ENCODE peak calls at places on chromosome 16, in five cellular contexts. W is psoas muscle, S is left lung, F is IMR-90, Y is stomach. N is an unnamed sample.

GRCh38 chr16:46817961-46818360 is 13.0 kb downstream of the C16orf87 start:
- DNase-seq in Y (no peak), S (no peak), W (no peak), F (peak), N (no peak)

GRCh38 chr16:23072769-23073549 is 76.3 kb downstream of the USP31 start:
- DNase-seq in F (peak), Y (no peak), W (no peak), S (no peak), N (no peak)

GRCh38 chr16:22317001-22317530 is 19.9 kb downstream of the POLR3E start:
- DNase-seq in F (no peak), W (no peak), Y (no peak), S (no peak), N (no peak)

GRCh38 chr16:89359296-89360147 is 130.8 kb downstream of the ANKRD11 start:
- DNase-seq in Y (no peak), W (peak), F (no peak), S (no peak), N (no peak)

GRCh38 chr16:54165174-54165911 is 121.2 kb downstream of the IRX3 start:
- DNase-seq in S (no peak), W (no peak), F (no peak), Y (no peak), N (no peak)

GRCh38 chr16:853306-853705 is 52.8 kb upstream of the GNG13 start:
- DNase-seq in S (peak), Y (no peak), F (no peak), W (no peak), N (no peak)

GRCh38 chr16:81693047-81693446 is 86.0 kb upstream of the PLCG2 start:
- DNase-seq in W (no peak), S (peak), Y (no peak), F (peak), N (no peak)

GRCh38 chr16:68369697-68370096 is 58.9 kb downstream of the PRMT7 start:
- DNase-seq in F (no peak), W (no peak), S (peak), Y (no peak), N (no peak)

GRCh38 chr16:29192329-29193247 is 207.7 kb downstream of the LAT start:
- DNase-seq in Y (no peak), W (no peak), S (no peak), F (no peak), N (no peak)

GRCh38 chr16:23803591-23804123 is 32.1 kb upstream of the PRKCB start:
- DNase-seq in F (peak), Y (peak), S (peak), W (peak), N (peak)

GRCh38 chr16:79598341-79599181 is 2.0 kb downstream of the MAF start:
- DNase-seq in F (no peak), W (peak), Y (peak), S (peak), N (peak)

GRCh38 chr16:18933501-18933900 is 7.3 kb upstream of the SMG1 start:
- DNase-seq in S (no peak), F (no peak), Y (no peak), W (no peak), N (no peak)

GRCh38 chr16:73385701-73386100 is 337.8 kb upstream of the ZFHX3 start:
- DNase-seq in S (no peak), Y (no peak), W (no peak), F (no peak), N (no peak)
- TF ChIP-seq CTCF in S (no peak), Y (no peak), W (no peak), F (no peak), N (no peak)

DNA sequence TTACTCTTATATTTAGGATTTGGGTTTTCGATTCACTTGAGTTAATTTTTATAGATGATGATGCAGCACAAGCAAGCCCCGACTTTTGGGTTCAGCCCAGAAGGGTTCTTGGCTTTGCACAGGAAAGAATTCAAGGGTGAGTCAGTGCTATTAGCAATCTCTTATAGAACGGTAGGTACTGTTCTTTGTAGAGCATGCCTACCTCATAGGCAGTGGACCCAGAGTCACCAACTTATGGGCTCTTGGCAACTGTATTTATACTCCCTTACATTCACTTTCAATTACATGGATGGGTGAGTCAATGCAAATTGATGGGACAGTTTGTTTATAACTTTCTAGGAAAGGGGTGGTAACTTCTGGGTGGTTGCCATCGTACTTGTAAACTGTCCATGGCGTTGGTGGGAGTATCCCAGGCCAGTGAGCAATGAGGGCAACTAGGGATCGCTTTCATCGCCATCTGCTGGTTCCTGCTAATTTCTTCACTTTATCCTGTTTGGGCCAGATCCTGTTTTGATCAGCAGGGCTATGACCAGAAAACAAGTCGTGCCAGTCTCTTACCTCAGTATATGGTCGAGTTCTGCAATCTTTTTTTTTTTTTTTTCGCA is 362.6 kb downstream of the CNTNAP4 start:
- DNase-seq in W (no peak), S (no peak), Y (no peak), F (peak), N (no peak)
- TF ChIP-seq CTCF in W (no peak), S (no peak), Y (no peak), F (no peak), N (no peak)

GRCh38 chr16:5490499-5490898 is 392.9 kb upstream of the EEF2KMT start:
- DNase-seq in S (no peak), W (no peak), F (no peak), Y (no peak), N (no peak)
- TF ChIP-seq CTCF in S (peak), W (peak), F (no peak), Y (no peak), N (peak)

GRCh38 chr16:88194397-88195020 is 188.2 kb upstream of the ZNF469 start:
- DNase-seq in W (peak), Y (no peak), S (no peak), F (peak), N (no peak)
- TF ChIP-seq CTCF in W (no peak), Y (no peak), S (no peak), F (no peak), N (no peak)

DNA sequence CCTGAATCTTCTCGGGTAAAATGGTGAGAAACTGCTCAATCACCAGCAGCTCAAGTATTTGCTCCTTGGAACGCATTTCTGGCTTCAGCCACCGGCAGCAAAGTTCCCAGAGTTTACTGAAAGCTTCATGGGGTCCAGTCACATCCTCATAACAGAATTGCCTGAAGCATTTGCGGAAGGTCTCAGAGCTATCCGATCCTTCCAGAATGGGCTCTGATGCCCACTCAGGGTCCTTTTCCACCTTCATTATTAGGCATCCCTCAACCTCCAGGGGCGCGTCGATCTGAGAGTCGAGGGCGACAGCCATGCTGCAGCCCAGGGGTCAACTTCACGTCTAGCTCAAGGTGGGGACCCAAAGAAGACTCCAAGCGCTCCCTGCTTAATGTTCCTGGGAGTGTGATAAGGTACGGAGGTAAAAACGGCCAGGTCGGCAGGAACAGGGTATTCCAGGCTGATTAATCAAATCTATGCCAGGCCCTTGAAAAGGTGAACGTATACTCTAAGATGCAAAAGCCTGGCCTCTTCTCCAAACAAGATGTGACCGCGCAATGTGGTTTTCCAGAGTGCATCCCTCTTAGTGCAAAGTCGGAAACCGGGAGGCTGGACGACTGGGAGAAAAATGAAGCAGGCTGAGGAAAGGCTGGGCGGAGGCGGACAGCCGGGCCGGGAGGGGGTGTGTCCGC is 683 bp downstream of the ZKSCAN2 start:
- DNase-seq in W (no peak), Y (no peak), S (no peak), F (peak), N (no peak)
- TF ChIP-seq CTCF in W (no peak), Y (no peak), S (no peak), F (no peak), N (no peak)

DNA sequence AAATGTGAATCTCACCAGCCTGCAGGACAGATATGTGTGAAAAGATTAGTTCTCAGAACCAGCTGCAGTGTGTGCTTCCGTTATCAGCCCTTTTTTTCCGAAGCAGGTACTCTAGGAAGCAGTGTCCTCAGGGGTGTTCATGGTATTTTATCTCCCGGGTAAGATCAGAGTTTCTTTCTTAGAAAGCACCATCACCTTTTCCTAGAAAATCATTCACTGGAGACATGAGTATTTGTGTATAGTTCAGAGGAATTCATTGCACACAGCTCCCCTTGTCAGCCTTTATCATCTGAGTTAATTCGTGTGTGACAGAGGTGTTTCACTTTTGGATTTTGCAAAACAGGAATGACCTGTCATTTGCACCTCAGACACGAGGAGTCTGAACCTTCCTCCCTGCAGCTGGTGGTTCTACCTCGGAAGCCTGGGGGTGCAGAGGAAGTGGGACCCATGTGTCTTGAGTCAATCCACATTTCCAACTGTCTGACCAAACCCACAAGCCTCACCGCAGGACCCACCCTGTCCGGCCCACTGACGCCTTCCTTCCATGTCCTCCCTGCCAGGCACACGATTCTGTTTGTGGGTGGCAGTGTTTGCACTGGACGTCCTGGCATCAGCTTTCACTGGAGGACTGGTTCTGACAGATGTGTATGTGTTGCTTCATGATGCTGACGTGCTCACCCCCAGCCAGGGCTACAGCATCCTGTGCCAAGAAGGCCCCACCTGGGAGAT is 107.9 kb downstream of the CLEC16A start:
- DNase-seq in W (no peak), Y (no peak), S (no peak), F (no peak), N (no peak)
- TF ChIP-seq CTCF in W (no peak), Y (no peak), S (no peak), F (no peak), N (no peak)

DNA sequence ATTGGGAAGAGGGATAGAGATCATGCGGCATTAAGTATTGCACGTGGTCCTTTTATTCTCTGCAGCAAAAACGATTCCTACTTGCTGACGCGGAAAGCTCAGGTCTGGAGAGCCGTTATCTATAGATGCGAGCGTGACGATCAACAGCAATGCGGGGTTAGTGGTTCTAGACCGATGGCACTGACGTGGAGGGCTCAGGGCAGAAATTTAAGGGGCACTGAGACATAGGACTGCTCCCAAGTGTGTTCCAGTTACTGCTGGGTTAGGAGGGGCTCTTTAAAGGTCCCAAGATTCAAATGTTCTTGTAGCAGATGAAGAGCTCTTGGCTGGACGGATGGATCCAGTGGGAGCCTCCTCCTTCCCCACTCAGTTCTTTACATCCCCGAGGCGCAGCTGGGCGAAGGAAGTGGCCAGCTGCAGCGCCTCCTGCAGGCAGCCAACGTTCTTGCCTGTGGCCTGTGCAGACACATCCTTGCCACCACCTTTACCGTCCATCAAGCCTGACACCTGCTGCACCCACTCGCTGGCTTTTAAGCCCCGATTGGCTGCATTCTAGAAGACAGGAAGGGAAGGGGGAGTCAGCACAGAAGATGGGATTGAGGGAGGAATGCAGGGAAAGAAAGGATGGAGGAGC is 732 bp upstream of the EXOSC6 start:
- DNase-seq in F (peak), Y (no peak), W (peak), S (no peak), N (no peak)
- TF ChIP-seq CTCF in F (peak), Y (no peak), W (no peak), S (no peak), N (no peak)

GRCh38 chr16:78122774-78123315 is 23.4 kb downstream of the WWOX start:
- DNase-seq in F (peak), Y (no peak), W (no peak), S (no peak), N (no peak)
- TF ChIP-seq CTCF in F (peak), Y (no peak), W (peak), S (peak), N (peak)

GRCh38 chr16:75238132-75238852 is 13.1 kb downstream of the BCAR1 start:
- DNase-seq in S (no peak), F (peak), Y (peak), W (peak), N (no peak)
- TF ChIP-seq CTCF in S (no peak), F (no peak), Y (no peak), W (no peak), N (no peak)